ENCODE peak calls at places on chromosome 22, in five cellular contexts. F, Z, P, B and Q are unnamed samples.
A peak's percentile ranks its signal among the peaks of the same experiment; 100 is the strongest.

GRCh38 chr22:41621911-41622179 is 750 bp downstream of the XRCC6 start:
- DNase-seq in F (no peak), Z (no peak), P (no peak), B (no peak), Q (no peak)

GRCh38 chr22:43151251-43152000 is at the start of gene TSPO:
- DNase-seq in F (no peak), Z (peak; percentile 88), P (peak; percentile 29), B (peak; percentile 37), Q (no peak)

GRCh38 chr22:49573109-49573765 is 254.4 kb downstream of the BRD1 start:
- DNase-seq in F (no peak), Z (peak; percentile 42), P (no peak), B (no peak), Q (peak; percentile 47)

GRCh38 chr22:44085743-44086741 is 61.9 kb downstream of the PARVB start:
- DNase-seq in F (peak; percentile 37), Z (no peak), P (no peak), B (peak; percentile 67), Q (no peak)

GRCh38 chr22:19477321-19478085 is 1.5 kb downstream of the UFD1 start:
- DNase-seq in F (no peak), Z (no peak), P (no peak), B (peak; percentile 50), Q (no peak)

GRCh38 chr22:43745783-43746356 is 66.2 kb downstream of the EFCAB6 start:
- DNase-seq in F (no peak), Z (no peak), P (no peak), B (no peak), Q (no peak)

GRCh38 chr22:42326786-42327185 is 56.3 kb upstream of the TCF20 start:
- DNase-seq in F (no peak), Z (no peak), P (no peak), B (peak; percentile 16), Q (no peak)

GRCh38 chr22:35102663-35103062 is 36.7 kb downstream of the ISX start:
- DNase-seq in F (no peak), Z (no peak), P (no peak), B (no peak), Q (no peak)

GRCh38 chr22:36286096-36286957 is 33.4 kb downstream of the APOL1 start:
- DNase-seq in F (peak; percentile 47), Z (no peak), P (peak; percentile 83), B (peak; percentile 71), Q (peak; percentile 88)

GRCh38 chr22:44037519-44038370 is 13.6 kb downstream of the PARVB start:
- DNase-seq in F (peak; percentile 66), Z (no peak), P (no peak), B (peak; percentile 94), Q (no peak)

GRCh38 chr22:40345801-40346177 is 511 bp upstream of the ADSL start:
- DNase-seq in F (no peak), Z (peak; percentile 76), P (no peak), B (no peak), Q (no peak)

GRCh38 chr22:37907036-37907954 is 1.2 kb downstream of the MICALL1 start:
- DNase-seq in F (no peak), Z (no peak), P (no peak), B (no peak), Q (no peak)

GRCh38 chr22:35195821-35196220 is 61.5 kb upstream of the HMGXB4 start:
- DNase-seq in F (no peak), Z (no peak), P (no peak), B (no peak), Q (no peak)

GRCh38 chr22:27752771-27753170 is 48.8 kb downstream of the MN1 start:
- DNase-seq in F (peak; percentile 54), Z (peak; percentile 84), P (no peak), B (no peak), Q (no peak)

GRCh38 chr22:47337161-47337621 is 574.7 kb downstream of the TBC1D22A start:
- DNase-seq in F (no peak), Z (no peak), P (no peak), B (peak; percentile 92), Q (no peak)

GRCh38 chr22:22233081-22233480 is 11.5 kb upstream of the VPREB1 start:
- DNase-seq in F (no peak), Z (no peak), P (no peak), B (no peak), Q (no peak)

GRCh38 chr22:22239311-22239939 is 5.2 kb upstream of the VPREB1 start:
- DNase-seq in F (no peak), Z (no peak), P (no peak), B (no peak), Q (no peak)

GRCh38 chr22:22230438-22230837 is 14.1 kb upstream of the VPREB1 start:
- DNase-seq in F (no peak), Z (no peak), P (no peak), B (no peak), Q (no peak)

GRCh38 chr22:22237521-22237920 is 7.1 kb upstream of the VPREB1 start:
- DNase-seq in F (no peak), Z (no peak), P (no peak), B (no peak), Q (no peak)

GRCh38 chr22:22235564-22235963 is 9.0 kb upstream of the VPREB1 start:
- DNase-seq in F (no peak), Z (no peak), P (peak; percentile 33), B (peak; percentile 19), Q (no peak)
- TF ChIP-seq CTCF in F (peak; percentile 11), Z (no peak), P (peak; percentile 57), B (peak; percentile 46), Q (peak; percentile 68)

GRCh38 chr22:45972091-45972867 is 4.7 kb downstream of the WNT7B start:
- DNase-seq in F (no peak), Z (no peak), P (no peak), B (no peak), Q (no peak)
- TF ChIP-seq CTCF in F (no peak), Z (no peak), P (no peak), B (no peak), Q (peak; percentile 51)

GRCh38 chr22:45551310-45552016 is 48.8 kb downstream of the FBLN1 start:
- DNase-seq in F (no peak), Z (no peak), P (no peak), B (no peak), Q (no peak)

GRCh38 chr22:45553333-45554039 is 50.8 kb downstream of the FBLN1 start:
- DNase-seq in F (peak; percentile 74), Z (no peak), P (peak; percentile 93), B (peak; percentile 97), Q (peak; percentile 89)

GRCh38 chr22:45554040-45554406 is 51.3 kb downstream of the FBLN1 start:
- DNase-seq in F (no peak), Z (no peak), P (no peak), B (no peak), Q (no peak)

GRCh38 chr22:45552017-45552411 is 49.3 kb downstream of the FBLN1 start:
- DNase-seq in F (no peak), Z (no peak), P (no peak), B (no peak), Q (no peak)

GRCh38 chr22:45552580-45553332 is 50.1 kb downstream of the FBLN1 start:
- DNase-seq in F (peak; percentile 95), Z (no peak), P (no peak), B (peak; percentile 97), Q (no peak)
- TF ChIP-seq CTCF in F (peak; percentile 65), Z (no peak), P (no peak), B (peak; percentile 51), Q (peak; percentile 20)

DNA sequence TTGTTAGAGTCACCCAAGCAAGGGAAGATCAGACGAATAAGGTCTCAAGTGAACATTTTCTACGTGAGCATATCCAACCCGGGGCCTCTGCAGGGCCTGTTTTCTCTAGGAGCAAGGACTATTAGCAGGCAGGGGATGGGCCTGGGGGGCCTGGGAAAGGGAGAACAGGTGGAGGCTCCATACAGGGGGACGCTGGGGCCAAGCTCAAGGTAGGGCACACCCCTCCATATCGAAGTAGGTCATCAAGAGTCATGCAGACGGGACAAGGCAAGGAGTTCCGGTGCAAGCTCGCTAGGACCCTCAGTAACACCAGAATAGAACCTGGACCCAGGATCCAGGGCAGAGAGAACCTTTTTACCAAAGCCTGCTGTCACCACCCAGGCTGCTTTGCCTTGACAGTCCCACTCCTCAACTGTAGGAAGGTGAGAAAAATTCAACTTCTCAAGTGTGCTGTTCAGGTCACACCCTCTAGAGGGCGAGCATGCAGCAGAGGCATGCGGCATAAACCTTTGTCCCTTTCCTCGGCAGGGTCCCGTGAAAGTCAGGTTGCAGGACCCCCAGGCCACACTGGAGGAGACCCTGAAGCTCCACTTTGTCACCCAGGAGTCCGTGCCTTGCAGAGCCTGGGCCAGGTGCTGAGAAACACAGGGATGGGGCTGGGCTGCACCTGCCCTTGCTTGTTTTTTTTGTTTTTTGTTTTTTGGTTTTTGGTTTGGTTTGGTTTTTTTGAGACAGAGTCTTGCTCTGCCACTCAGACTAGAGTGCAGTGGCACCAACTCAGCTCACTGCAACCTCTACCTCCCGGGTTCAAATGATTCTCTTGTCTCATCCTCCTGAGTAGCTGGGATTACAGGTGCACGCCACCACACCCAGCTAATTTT is 8.6 kb upstream of the APOBEC3B start:
- DNase-seq in F (no peak), Z (no peak), P (peak; percentile 62), B (peak; percentile 37), Q (no peak)
- TF ChIP-seq CTCF in F (peak; percentile 87), Z (no peak), P (peak; percentile 86), B (peak; percentile 96), Q (peak; percentile 88)

GRCh38 chr22:17638432-17639237 is at the start of gene BCL2L13:
- DNase-seq in F (peak; percentile 69), Z (peak; percentile 95), P (peak; percentile 76), B (peak; percentile 91), Q (peak; percentile 89)

GRCh38 chr22:17633998-17634323 is 4.6 kb upstream of the BCL2L13 start:
- DNase-seq in F (no peak), Z (no peak), P (no peak), B (no peak), Q (no peak)

GRCh38 chr22:17637490-17638181 is 921 bp upstream of the BCL2L13 start:
- DNase-seq in F (no peak), Z (peak; percentile 52), P (no peak), B (no peak), Q (no peak)

GRCh38 chr22:17634696-17635095 is 3.9 kb upstream of the BCL2L13 start:
- DNase-seq in F (no peak), Z (no peak), P (no peak), B (no peak), Q (no peak)

DNA sequence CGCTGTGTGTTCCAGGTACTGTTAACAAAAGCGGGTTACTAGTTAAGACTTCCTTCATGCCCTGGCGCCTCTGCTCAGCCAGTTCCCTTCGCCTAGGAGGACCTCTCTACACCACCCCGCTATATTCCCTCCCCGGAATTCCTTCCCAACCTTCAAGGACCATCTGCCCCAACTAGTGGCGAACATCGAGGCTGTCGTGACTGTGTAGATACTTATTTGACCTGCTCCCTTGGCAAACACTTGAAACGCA is 450 bp upstream of the BCL2L13 start:
- DNase-seq in F (no peak), Z (no peak), P (no peak), B (no peak), Q (no peak)
- TF ChIP-seq CTCF in F (peak; percentile 14), Z (no peak), P (no peak), B (no peak), Q (no peak)